ENCODE peak calls at places on chromosome 13, in ten cellular contexts. One of them, this sample, is unnamed.

GRCh38 chr13:27481766-27482165 is 31.4 kb upstream of the MTIF3 start:
- DNase-seq in endodermal cell: peak; percentile 96
- DNase-seq in Panc1: no peak
- DNase-seq in small intestine: peak; percentile 48
- DNase-seq in GM23248: peak; percentile 32
- DNase-seq in uterus: peak; percentile 26
- DNase-seq in GM12878: no peak
- DNase-seq in PC-3: peak; percentile 55
- DNase-seq in MM.1S: peak; percentile 24
- DNase-seq in tibial artery: no peak
- DNase-seq in this sample: peak; percentile 51

GRCh38 chr13:33274264-33274663 is 11.3 kb downstream of the STARD13 start:
- DNase-seq in uterus: no peak
- DNase-seq in tibial artery: no peak
- DNase-seq in Panc1: no peak
- DNase-seq in PC-3: peak; percentile 42
- DNase-seq in MM.1S: no peak
- DNase-seq in endodermal cell: no peak
- DNase-seq in GM23248: peak; percentile 38
- DNase-seq in small intestine: no peak
- DNase-seq in GM12878: no peak
- DNase-seq in this sample: no peak

GRCh38 chr13:21075303-21076264 is 14.2 kb upstream of the LATS2 start:
- DNase-seq in Panc1: no peak
- DNase-seq in uterus: peak; percentile 41
- DNase-seq in GM23248: peak; percentile 48
- DNase-seq in tibial artery: peak; percentile 69
- DNase-seq in small intestine: no peak
- DNase-seq in GM12878: no peak
- DNase-seq in endodermal cell: peak; percentile 88
- DNase-seq in PC-3: no peak
- DNase-seq in MM.1S: no peak
- DNase-seq in this sample: no peak

GRCh38 chr13:28494861-28495585 is at the start of gene FLT1:
- DNase-seq in uterus: peak; percentile 26
- DNase-seq in Panc1: no peak
- DNase-seq in PC-3: no peak
- DNase-seq in tibial artery: no peak
- DNase-seq in GM23248: peak; percentile 70
- DNase-seq in MM.1S: no peak
- DNase-seq in endodermal cell: peak; percentile 92
- DNase-seq in GM12878: no peak
- DNase-seq in small intestine: no peak
- DNase-seq in this sample: peak; percentile 72

GRCh38 chr13:86397640-86398039 is 598.4 kb upstream of the SLITRK6 start:
- DNase-seq in endodermal cell: no peak
- DNase-seq in small intestine: no peak
- DNase-seq in GM23248: no peak
- DNase-seq in tibial artery: no peak
- DNase-seq in Panc1: no peak
- DNase-seq in GM12878: no peak
- DNase-seq in MM.1S: no peak
- DNase-seq in PC-3: no peak
- DNase-seq in uterus: no peak
- DNase-seq in this sample: no peak

GRCh38 chr13:81383441-81383840 is 1042.5 kb upstream of the SPRY2 start:
- DNase-seq in GM23248: no peak
- DNase-seq in small intestine: no peak
- DNase-seq in uterus: no peak
- DNase-seq in GM12878: no peak
- DNase-seq in MM.1S: no peak
- DNase-seq in Panc1: no peak
- DNase-seq in PC-3: no peak
- DNase-seq in endodermal cell: no peak
- DNase-seq in tibial artery: no peak
- DNase-seq in this sample: no peak

GRCh38 chr13:48646791-48647190 is 6.9 kb upstream of the CYSLTR2 start:
- DNase-seq in tibial artery: no peak
- DNase-seq in small intestine: no peak
- DNase-seq in GM12878: no peak
- DNase-seq in GM23248: no peak
- DNase-seq in MM.1S: no peak
- DNase-seq in uterus: no peak
- DNase-seq in Panc1: no peak
- DNase-seq in PC-3: no peak
- DNase-seq in endodermal cell: no peak
- DNase-seq in this sample: no peak

GRCh38 chr13:57250472-57250871 is 83.5 kb downstream of the PRR20E start:
- DNase-seq in endodermal cell: no peak
- DNase-seq in MM.1S: no peak
- DNase-seq in Panc1: no peak
- DNase-seq in small intestine: no peak
- DNase-seq in GM12878: no peak
- DNase-seq in uterus: no peak
- DNase-seq in tibial artery: no peak
- DNase-seq in GM23248: no peak
- DNase-seq in PC-3: no peak
- DNase-seq in this sample: no peak

GRCh38 chr13:51311271-51311670 is 28.2 kb upstream of the SERPINE3 start:
- DNase-seq in MM.1S: no peak
- DNase-seq in PC-3: no peak
- DNase-seq in uterus: no peak
- DNase-seq in small intestine: no peak
- DNase-seq in Panc1: no peak
- DNase-seq in GM12878: no peak
- DNase-seq in endodermal cell: peak; percentile 46
- DNase-seq in GM23248: no peak
- DNase-seq in tibial artery: no peak
- DNase-seq in this sample: no peak

GRCh38 chr13:112067121-112067741 is at the start of gene SOX1:
- DNase-seq in GM12878: no peak
- DNase-seq in endodermal cell: peak; percentile 86
- DNase-seq in GM23248: no peak
- DNase-seq in tibial artery: no peak
- DNase-seq in small intestine: no peak
- DNase-seq in MM.1S: no peak
- DNase-seq in uterus: no peak
- DNase-seq in Panc1: no peak
- DNase-seq in PC-3: no peak
- DNase-seq in this sample: no peak

GRCh38 chr13:98529171-98529570 is 47.7 kb downstream of the STK24 start:
- DNase-seq in GM12878: no peak
- DNase-seq in tibial artery: no peak
- DNase-seq in endodermal cell: no peak
- DNase-seq in GM23248: no peak
- DNase-seq in uterus: no peak
- DNase-seq in MM.1S: no peak
- DNase-seq in small intestine: no peak
- DNase-seq in PC-3: no peak
- DNase-seq in Panc1: no peak
- DNase-seq in this sample: no peak

GRCh38 chr13:98533912-98534311 is 43.0 kb downstream of the STK24 start:
- DNase-seq in tibial artery: no peak
- DNase-seq in GM12878: no peak
- DNase-seq in uterus: no peak
- DNase-seq in small intestine: no peak
- DNase-seq in GM23248: no peak
- DNase-seq in Panc1: no peak
- DNase-seq in MM.1S: no peak
- DNase-seq in endodermal cell: no peak
- DNase-seq in PC-3: no peak
- DNase-seq in this sample: no peak

GRCh38 chr13:98534821-98535220 is 42.1 kb downstream of the STK24 start:
- DNase-seq in Panc1: no peak
- DNase-seq in PC-3: no peak
- DNase-seq in GM12878: no peak
- DNase-seq in uterus: no peak
- DNase-seq in endodermal cell: no peak
- DNase-seq in tibial artery: no peak
- DNase-seq in GM23248: no peak
- DNase-seq in small intestine: no peak
- DNase-seq in MM.1S: no peak
- DNase-seq in this sample: no peak

GRCh38 chr13:98530236-98530635 is 46.7 kb downstream of the STK24 start:
- DNase-seq in tibial artery: no peak
- DNase-seq in uterus: no peak
- DNase-seq in GM12878: no peak
- DNase-seq in MM.1S: no peak
- DNase-seq in Panc1: no peak
- DNase-seq in GM23248: no peak
- DNase-seq in small intestine: no peak
- DNase-seq in PC-3: no peak
- DNase-seq in endodermal cell: no peak
- DNase-seq in this sample: no peak

GRCh38 chr13:98532254-98532653 is 44.7 kb downstream of the STK24 start:
- DNase-seq in PC-3: no peak
- DNase-seq in MM.1S: no peak
- DNase-seq in small intestine: no peak
- DNase-seq in GM23248: no peak
- DNase-seq in GM12878: no peak
- DNase-seq in Panc1: no peak
- DNase-seq in endodermal cell: no peak
- DNase-seq in uterus: no peak
- DNase-seq in tibial artery: no peak
- DNase-seq in this sample: no peak
- H3K4me1 ChIP-seq in PC-3: peaks cover 28% of the 10 kb centered on the region
- H3K4me1 ChIP-seq in MM.1S: no peaks in the 10 kb centered on the region
- H3K4me1 ChIP-seq in small intestine: peaks cover 22% of the 10 kb centered on the region
- H3K4me1 ChIP-seq in GM23248: peaks cover 18% of the 10 kb centered on the region
- H3K4me1 ChIP-seq in GM12878: peaks cover 23% of the 10 kb centered on the region
- H3K4me1 ChIP-seq in Panc1: peaks cover 6% of the 10 kb centered on the region
- H3K4me1 ChIP-seq in endodermal cell: no peaks in the 10 kb centered on the region
- H3K4me1 ChIP-seq in uterus: peaks cover 3% of the 10 kb centered on the region
- H3K4me1 ChIP-seq in tibial artery: peaks cover 46% of the 10 kb centered on the region
- H3K4me1 ChIP-seq in this sample: peaks cover 50% of the 10 kb centered on the region

GRCh38 chr13:97124237-97124636 is 97.9 kb upstream of the MBNL2 start:
- DNase-seq in GM23248: no peak
- DNase-seq in GM12878: no peak
- DNase-seq in Panc1: no peak
- DNase-seq in PC-3: no peak
- DNase-seq in tibial artery: no peak
- DNase-seq in small intestine: no peak
- DNase-seq in endodermal cell: no peak
- DNase-seq in uterus: no peak
- DNase-seq in MM.1S: no peak
- DNase-seq in this sample: no peak
- H3K4me3 ChIP-seq in GM23248: no peak overlapping the region
- H3K4me3 ChIP-seq in GM12878: no peak overlapping the region
- H3K4me3 ChIP-seq in Panc1: no peak overlapping the region
- H3K4me3 ChIP-seq in PC-3: no peak overlapping the region
- H3K4me3 ChIP-seq in tibial artery: no peak overlapping the region
- H3K4me3 ChIP-seq in small intestine: no peak overlapping the region
- H3K4me3 ChIP-seq in endodermal cell: no peak overlapping the region
- H3K4me3 ChIP-seq in uterus: no peak overlapping the region
- H3K4me3 ChIP-seq in MM.1S: no peak overlapping the region
- H3K4me3 ChIP-seq in this sample: no peak overlapping the region

GRCh38 chr13:99313941-99314340 is 6.7 kb upstream of the GPR183 start:
- DNase-seq in Panc1: no peak
- DNase-seq in uterus: no peak
- DNase-seq in MM.1S: no peak
- DNase-seq in endodermal cell: no peak
- DNase-seq in PC-3: no peak
- DNase-seq in small intestine: no peak
- DNase-seq in tibial artery: no peak
- DNase-seq in GM23248: no peak
- DNase-seq in GM12878: no peak
- DNase-seq in this sample: no peak

GRCh38 chr13:99312493-99312883 is 5.3 kb upstream of the GPR183 start:
- DNase-seq in small intestine: no peak
- DNase-seq in MM.1S: no peak
- DNase-seq in Panc1: no peak
- DNase-seq in endodermal cell: no peak
- DNase-seq in GM23248: peak; percentile 99
- DNase-seq in uterus: peak; percentile 64
- DNase-seq in tibial artery: peak; percentile 82
- DNase-seq in PC-3: no peak
- DNase-seq in GM12878: no peak
- DNase-seq in this sample: peak; percentile 85

GRCh38 chr13:99311748-99312492 is 4.7 kb upstream of the GPR183 start:
- DNase-seq in MM.1S: no peak
- DNase-seq in small intestine: no peak
- DNase-seq in GM23248: peak; percentile 67
- DNase-seq in Panc1: no peak
- DNase-seq in PC-3: no peak
- DNase-seq in GM12878: no peak
- DNase-seq in uterus: peak; percentile 46
- DNase-seq in tibial artery: no peak
- DNase-seq in endodermal cell: no peak
- DNase-seq in this sample: no peak

GRCh38 chr13:99314640-99315176 is 7.5 kb upstream of the GPR183 start:
- DNase-seq in endodermal cell: no peak
- DNase-seq in tibial artery: no peak
- DNase-seq in Panc1: no peak
- DNase-seq in small intestine: peak; percentile 35
- DNase-seq in GM12878: no peak
- DNase-seq in uterus: no peak
- DNase-seq in PC-3: no peak
- DNase-seq in MM.1S: no peak
- DNase-seq in GM23248: peak; percentile 40
- DNase-seq in this sample: no peak

DNA sequence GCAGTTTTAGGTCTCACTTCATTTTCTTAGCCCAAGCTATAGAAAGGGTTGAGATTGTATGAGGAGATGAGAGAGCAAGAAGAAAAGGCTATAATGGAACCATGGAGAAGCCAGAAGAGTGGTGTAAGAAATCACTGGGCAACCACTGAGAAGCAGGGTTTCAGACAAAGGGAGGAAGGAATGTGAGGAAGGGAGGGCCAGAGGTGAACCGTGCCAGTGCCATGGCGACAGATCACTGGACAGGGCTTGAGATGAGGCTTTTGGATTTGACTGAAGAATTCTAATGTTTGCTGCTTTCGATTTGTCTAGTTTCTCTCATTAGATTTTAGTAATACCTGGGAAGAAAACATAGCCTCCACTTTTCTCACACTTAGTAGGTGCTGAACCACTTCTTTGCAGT is 6.3 kb upstream of the GPR183 start:
- DNase-seq in MM.1S: no peak
- DNase-seq in PC-3: no peak
- DNase-seq in tibial artery: no peak
- DNase-seq in small intestine: no peak
- DNase-seq in GM23248: peak; percentile 33
- DNase-seq in GM12878: no peak
- DNase-seq in Panc1: no peak
- DNase-seq in endodermal cell: no peak
- DNase-seq in uterus: no peak
- DNase-seq in this sample: no peak
- H3K4me1 ChIP-seq in MM.1S: no peaks in the 10 kb centered on the region
- H3K4me1 ChIP-seq in PC-3: peaks cover 18% of the 10 kb centered on the region
- H3K4me1 ChIP-seq in tibial artery: peaks cover under 1% of the 10 kb centered on the region
- H3K4me1 ChIP-seq in small intestine: peaks cover 5% of the 10 kb centered on the region
- H3K4me1 ChIP-seq in GM23248: peaks cover 58% of the 10 kb centered on the region
- H3K4me1 ChIP-seq in GM12878: peaks cover 45% of the 10 kb centered on the region
- H3K4me1 ChIP-seq in Panc1: no peaks in the 10 kb centered on the region
- H3K4me1 ChIP-seq in endodermal cell: peaks cover 9% of the 10 kb centered on the region
- H3K4me1 ChIP-seq in uterus: peaks cover 13% of the 10 kb centered on the region
- H3K4me1 ChIP-seq in this sample: peaks cover 16% of the 10 kb centered on the region

DNA sequence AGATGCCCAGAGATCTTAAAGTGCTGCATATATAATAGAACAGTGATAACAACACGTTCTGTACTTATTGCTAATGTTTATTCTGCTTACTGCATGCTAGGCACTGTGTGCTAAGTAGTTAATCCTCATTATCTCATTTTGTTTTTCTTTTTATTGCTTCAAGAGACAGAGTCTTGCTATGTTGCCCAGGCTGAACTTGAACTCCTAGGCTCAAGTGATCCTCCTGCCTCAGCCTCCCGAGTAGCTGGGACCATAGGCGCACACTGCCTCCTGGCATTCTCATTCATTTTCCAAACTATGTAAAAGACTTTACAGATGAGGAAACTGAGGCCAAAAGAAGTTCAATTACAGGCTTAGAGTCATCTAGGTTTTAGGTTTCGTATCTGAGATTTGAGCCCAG is 548.4 kb downstream of the GPC6 start:
- DNase-seq in GM23248: no peak
- DNase-seq in uterus: no peak
- DNase-seq in endodermal cell: no peak
- DNase-seq in small intestine: no peak
- DNase-seq in PC-3: no peak
- DNase-seq in MM.1S: no peak
- DNase-seq in Panc1: no peak
- DNase-seq in GM12878: no peak
- DNase-seq in tibial artery: no peak
- DNase-seq in this sample: no peak
- H3K4me3 ChIP-seq in GM23248: no peak overlapping the region
- H3K4me3 ChIP-seq in uterus: no peak overlapping the region
- H3K4me3 ChIP-seq in endodermal cell: no peak overlapping the region
- H3K4me3 ChIP-seq in small intestine: no peak overlapping the region
- H3K4me3 ChIP-seq in PC-3: peak overlapping the region; percentile 51
- H3K4me3 ChIP-seq in MM.1S: no peak overlapping the region
- H3K4me3 ChIP-seq in Panc1: no peak overlapping the region
- H3K4me3 ChIP-seq in GM12878: no peak overlapping the region
- H3K4me3 ChIP-seq in tibial artery: no peak overlapping the region
- H3K4me3 ChIP-seq in this sample: no peak overlapping the region